ENCODE peak calls at places on chromosomes 16 and 17, in ten cellular contexts. C, O, D, H, X, S, B, M, G and A are unnamed samples.

GRCh38 chr16:55151901-55152300 is 172.1 kb upstream of the IRX6 start:
- DNase-seq in D (no peak), X (no peak), B (no peak), O (no peak), H (no peak), S (no peak), G (no peak), M (no peak), C (no peak), A (no peak)

GRCh38 chr16:49608801-49609200 is 235.2 kb downstream of the C16orf78 start:
- DNase-seq in B (no peak), X (no peak), C (peak), D (no peak), G (peak), M (peak), H (no peak), O (no peak), S (no peak), A (no peak)

GRCh38 chr17:39653662-39654331 is 11.4 kb upstream of the TCAP start:
- DNase-seq in G (peak), M (no peak), O (peak), S (peak), X (peak), H (peak), B (no peak), C (no peak), D (no peak), A (peak)

GRCh38 chr17:1030684-1031557 is 34.0 kb downstream of the TIMM22 start:
- DNase-seq in H (no peak), B (no peak), O (no peak), C (peak), G (peak), D (no peak), M (no peak), S (no peak), X (no peak), A (peak)

GRCh38 chr16:53821487-53821886 is 117.5 kb downstream of the FTO start:
- DNase-seq in B (peak), H (no peak), M (peak), S (no peak), C (no peak), D (peak), O (no peak), X (peak), G (no peak), A (no peak)

GRCh38 chr16:112153-112840 is 26.2 kb downstream of the NPRL3 start:
- DNase-seq in H (no peak), M (no peak), X (no peak), C (no peak), B (no peak), G (no peak), D (no peak), S (no peak), O (no peak), A (no peak)

GRCh38 chr16:80034469-80034826 is 433.9 kb upstream of the MAF start:
- DNase-seq in G (no peak), S (no peak), M (no peak), B (no peak), O (no peak), X (no peak), D (no peak), H (no peak), C (no peak), A (no peak)

GRCh38 chr17:80898706-80899105 is 92.9 kb upstream of the CHMP6 start:
- DNase-seq in H (no peak), C (no peak), X (no peak), B (no peak), O (no peak), G (no peak), S (no peak), D (no peak), M (no peak), A (no peak)

GRCh38 chr17:33968350-33969044 is 286.6 kb upstream of the CCL2 start:
- DNase-seq in X (no peak), H (peak), M (no peak), O (peak), S (no peak), D (no peak), C (no peak), G (no peak), B (no peak), A (no peak)

GRCh38 chr16:54180421-54181359 is 105.9 kb downstream of the IRX3 start:
- DNase-seq in G (no peak), H (no peak), O (no peak), X (no peak), S (no peak), M (no peak), C (no peak), B (no peak), D (no peak), A (no peak)

GRCh38 chr16:19203374-19203966 is 35.4 kb downstream of the SYT17 start:
- DNase-seq in H (no peak), B (no peak), O (no peak), X (no peak), C (peak), S (no peak), D (no peak), M (no peak), G (peak), A (no peak)

GRCh38 chr17:55023626-55024025 is 55.1 kb downstream of the STXBP4 start:
- DNase-seq in D (no peak), B (no peak), M (peak), X (no peak), S (no peak), G (no peak), C (no peak), H (no peak), O (no peak), A (no peak)

GRCh38 chr16:16062023-16062932 is 112.9 kb downstream of the ABCC1 start:
- DNase-seq in S (no peak), H (no peak), C (no peak), D (no peak), X (no peak), G (no peak), B (no peak), M (no peak), O (peak), A (no peak)

GRCh38 chr17:62649570-62649969 is 22.1 kb downstream of the MRC2 start:
- DNase-seq in M (no peak), H (no peak), B (no peak), G (no peak), D (no peak), C (no peak), X (no peak), O (no peak), S (no peak), A (no peak)

GRCh38 chr17:47208744-47209488 is at the start of gene MYL4:
- DNase-seq in C (no peak), D (no peak), S (no peak), H (no peak), G (no peak), B (no peak), X (no peak), M (no peak), O (no peak), A (no peak)

GRCh38 chr17:1109606-1110523 is 69.9 kb downstream of the ABR start:
- DNase-seq in D (no peak), S (peak), G (no peak), O (no peak), H (peak), X (peak), C (no peak), B (no peak), M (no peak), A (no peak)

GRCh38 chr16:4489030-4489429 is 12.8 kb downstream of the HMOX2 start:
- DNase-seq in G (no peak), B (no peak), S (no peak), C (no peak), O (no peak), H (no peak), X (peak), D (no peak), M (peak), A (no peak)

GRCh38 chr16:11597268-11597690 is 10.6 kb upstream of the LITAF start:
- DNase-seq in D (no peak), H (peak), B (no peak), X (peak), M (no peak), O (no peak), G (no peak), C (no peak), S (no peak), A (no peak)

GRCh38 chr17:43784628-43785101 is 4.4 kb downstream of the CFAP97D1 start:
- DNase-seq in H (no peak), S (no peak), B (peak), G (no peak), X (peak), M (peak), D (no peak), C (no peak), O (no peak), A (no peak)

GRCh38 chr16:77897038-77897437 is 108.7 kb downstream of the VAT1L start:
- DNase-seq in D (no peak), O (no peak), H (no peak), G (no peak), M (peak), C (no peak), B (no peak), S (no peak), X (no peak), A (no peak)

GRCh38 chr16:2586901-2587480 is 49.2 kb downstream of the PDPK1 start:
- DNase-seq in C (no peak), H (no peak), O (no peak), G (no peak), D (no peak), B (no peak), M (no peak), X (no peak), S (no peak), A (no peak)

GRCh38 chr17:69358688-69359596 is 32.0 kb upstream of the ABCA5 start:
- DNase-seq in M (no peak), H (no peak), G (no peak), S (no peak), X (peak), B (no peak), D (no peak), O (peak), C (no peak), A (no peak)

GRCh38 chr17:82367724-82368524 is 3.6 kb upstream of the UTS2R start:
- DNase-seq in X (peak), H (no peak), O (no peak), B (no peak), D (no peak), C (no peak), S (no peak), G (no peak), M (peak), A (no peak)
- H3K27ac ChIP-seq in X (no peak), H (peak), O (no peak), B (no peak), D (no peak), C (no peak), S (no peak), G (no peak), M (no peak), A (no peak)

DNA sequence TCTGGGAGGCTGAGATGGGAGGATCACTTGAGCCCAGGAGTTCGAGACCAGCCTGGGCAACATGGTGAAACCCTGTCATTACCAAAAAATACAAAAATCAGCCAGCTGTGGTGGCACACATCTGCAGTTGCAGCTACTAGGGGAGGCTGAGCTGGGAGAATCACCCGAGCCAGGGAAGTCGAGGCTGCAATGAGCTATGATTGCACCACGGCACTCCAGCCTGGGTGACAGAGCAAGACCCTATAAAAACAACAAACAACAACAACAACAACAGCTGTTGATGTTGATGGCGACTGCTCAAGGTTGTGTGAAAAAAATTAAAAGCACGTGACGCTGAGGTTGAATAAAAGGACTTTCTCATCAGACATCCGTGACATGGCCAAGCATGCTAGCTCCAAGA is 40.8 kb upstream of the CIBAR2 start:
- DNase-seq in X (no peak), B (no peak), M (no peak), G (no peak), C (no peak), H (no peak), O (no peak), D (no peak), S (no peak), A (no peak)
- H3K27ac ChIP-seq in X (no peak), B (no peak), M (no peak), G (no peak), C (peak), H (no peak), O (no peak), D (no peak), S (no peak), A (no peak)

DNA sequence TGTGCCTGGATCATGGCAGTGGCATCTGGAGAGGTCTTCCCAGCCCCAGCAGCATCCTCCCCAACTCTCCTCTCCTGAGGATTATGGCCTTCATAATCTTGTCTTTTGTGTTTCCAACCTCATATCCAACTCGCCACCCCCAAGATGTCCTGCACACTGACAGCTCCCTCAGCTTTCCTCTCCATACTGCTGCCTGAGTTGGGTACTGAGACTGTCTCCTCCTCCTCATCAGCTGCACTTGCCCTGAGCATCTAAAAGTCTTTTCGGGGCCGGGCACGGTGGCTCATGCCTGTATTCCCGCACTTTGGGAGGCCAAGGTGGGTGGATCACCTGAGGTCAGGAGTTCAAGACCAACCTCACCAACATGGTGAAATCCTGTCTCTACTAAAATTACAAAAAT is 2.0 kb downstream of the CD300LB start:
- DNase-seq in X (no peak), S (peak), C (peak), H (no peak), B (no peak), D (no peak), G (peak), O (no peak), M (no peak), A (no peak)
- H3K27ac ChIP-seq in X (no peak), S (no peak), C (no peak), H (no peak), B (no peak), D (no peak), G (no peak), O (no peak), M (no peak), A (no peak)

GRCh38 chr16:56360117-56361008 is 65.0 kb downstream of the AMFR start:
- DNase-seq in C (peak), B (no peak), X (no peak), O (no peak), D (no peak), M (no peak), G (peak), H (no peak), S (no peak), A (no peak)
- H3K27ac ChIP-seq in C (no peak), B (no peak), X (no peak), O (no peak), D (no peak), M (no peak), G (no peak), H (no peak), S (peak), A (peak)

GRCh38 chr17:15307686-15308085 is 33.7 kb downstream of the TEKT3 start:
- DNase-seq in B (no peak), X (no peak), G (no peak), H (no peak), D (no peak), O (no peak), S (no peak), M (peak), C (no peak), A (no peak)

GRCh38 chr17:15306406-15306970 is 34.9 kb downstream of the TEKT3 start:
- DNase-seq in S (no peak), O (no peak), D (no peak), C (no peak), M (peak), G (no peak), B (no peak), X (no peak), H (no peak), A (no peak)

GRCh38 chr17:15301845-15302244 is 36.7 kb upstream of the PMP22 start:
- DNase-seq in X (no peak), G (no peak), B (no peak), C (no peak), M (no peak), H (no peak), O (no peak), D (no peak), S (no peak), A (no peak)

GRCh38 chr17:15303293-15303692 is 38.1 kb downstream of the TEKT3 start:
- DNase-seq in D (no peak), X (peak), S (no peak), H (no peak), G (no peak), C (no peak), B (no peak), M (no peak), O (no peak), A (no peak)

GRCh38 chr17:15303851-15304250 is 37.5 kb downstream of the TEKT3 start:
- DNase-seq in C (no peak), X (no peak), O (no peak), D (no peak), M (no peak), S (no peak), H (no peak), B (no peak), G (no peak), A (no peak)
- H3K27ac ChIP-seq in C (no peak), X (no peak), O (no peak), D (no peak), M (no peak), S (no peak), H (no peak), B (no peak), G (no peak), A (no peak)